ENCODE peak calls at places on chromosomes 1 and 21, in eight cellular contexts. One of them, this sample, is unnamed.

GRCh38 chr1:17110555-17110926 is 8.7 kb downstream of the PADI2 start:
- DNase-seq in NCI-H1694 treated with DMSO at 0.1 percent for 48 hours: no peak
- DNase-seq in activated CD4-positive, alpha-beta T cell treated with anti-CD3 and anti-CD28 coated beads for 48 hours: no peak
- DNase-seq in stimulated activated CD4-positive, alpha-beta T cell treated with anti-CD3 and anti-CD28 coated beads, Interleukin-1b, Interleukin-23, amount 100 ng/mL, for 1 hour: no peak
- DNase-seq in DMS153: no peak
- DNase-seq in T-cell: no peak
- DNase-seq in ELF-1: no peak
- DNase-seq in cardiac septum: no peak
- DNase-seq in this sample: no peak

GRCh38 chr1:188489336-188490112 is 1660.8 kb downstream of the PLA2G4A start:
- DNase-seq in NCI-H1694 treated with DMSO at 0.1 percent for 48 hours: no peak
- DNase-seq in ELF-1: peak
- DNase-seq in activated CD4-positive, alpha-beta T cell treated with anti-CD3 and anti-CD28 coated beads for 48 hours: no peak
- DNase-seq in cardiac septum: no peak
- DNase-seq in stimulated activated CD4-positive, alpha-beta T cell treated with anti-CD3 and anti-CD28 coated beads, Interleukin-1b, Interleukin-23, amount 100 ng/mL, for 1 hour: no peak
- DNase-seq in T-cell: no peak
- DNase-seq in DMS153: no peak
- DNase-seq in this sample: no peak

GRCh38 chr1:202656057-202656456 is 54.2 kb downstream of the SYT2 start:
- DNase-seq in NCI-H1694 treated with DMSO at 0.1 percent for 48 hours: no peak
- DNase-seq in DMS153: no peak
- DNase-seq in cardiac septum: no peak
- DNase-seq in ELF-1: peak
- DNase-seq in stimulated activated CD4-positive, alpha-beta T cell treated with anti-CD3 and anti-CD28 coated beads, Interleukin-1b, Interleukin-23, amount 100 ng/mL, for 1 hour: no peak
- DNase-seq in activated CD4-positive, alpha-beta T cell treated with anti-CD3 and anti-CD28 coated beads for 48 hours: no peak
- DNase-seq in T-cell: no peak
- DNase-seq in this sample: no peak

GRCh38 chr1:180273066-180273465 is 43.0 kb downstream of the LHX4 start:
- DNase-seq in DMS153: no peak
- DNase-seq in ELF-1: no peak
- DNase-seq in activated CD4-positive, alpha-beta T cell treated with anti-CD3 and anti-CD28 coated beads for 48 hours: no peak
- DNase-seq in cardiac septum: no peak
- DNase-seq in stimulated activated CD4-positive, alpha-beta T cell treated with anti-CD3 and anti-CD28 coated beads, Interleukin-1b, Interleukin-23, amount 100 ng/mL, for 1 hour: no peak
- DNase-seq in T-cell: no peak
- DNase-seq in NCI-H1694 treated with DMSO at 0.1 percent for 48 hours: no peak
- DNase-seq in this sample: no peak

GRCh38 chr21:33490991-33491372 is 534 bp downstream of the DNAJC28 start:
- DNase-seq in cardiac septum: no peak
- DNase-seq in DMS153: no peak
- DNase-seq in stimulated activated CD4-positive, alpha-beta T cell treated with anti-CD3 and anti-CD28 coated beads, Interleukin-1b, Interleukin-23, amount 100 ng/mL, for 1 hour: no peak
- DNase-seq in activated CD4-positive, alpha-beta T cell treated with anti-CD3 and anti-CD28 coated beads for 48 hours: no peak
- DNase-seq in T-cell: no peak
- DNase-seq in NCI-H1694 treated with DMSO at 0.1 percent for 48 hours: peak
- DNase-seq in ELF-1: no peak
- DNase-seq in this sample: no peak

GRCh38 chr1:214641214-214641895 is 38.4 kb downstream of the CENPF start:
- DNase-seq in activated CD4-positive, alpha-beta T cell treated with anti-CD3 and anti-CD28 coated beads for 48 hours: no peak
- DNase-seq in NCI-H1694 treated with DMSO at 0.1 percent for 48 hours: no peak
- DNase-seq in stimulated activated CD4-positive, alpha-beta T cell treated with anti-CD3 and anti-CD28 coated beads, Interleukin-1b, Interleukin-23, amount 100 ng/mL, for 1 hour: no peak
- DNase-seq in ELF-1: no peak
- DNase-seq in cardiac septum: no peak
- DNase-seq in T-cell: no peak
- DNase-seq in DMS153: no peak
- DNase-seq in this sample: no peak

GRCh38 chr1:151596166-151596933 is 15.5 kb upstream of the SNX27 start:
- DNase-seq in activated CD4-positive, alpha-beta T cell treated with anti-CD3 and anti-CD28 coated beads for 48 hours: no peak
- DNase-seq in cardiac septum: no peak
- DNase-seq in NCI-H1694 treated with DMSO at 0.1 percent for 48 hours: no peak
- DNase-seq in stimulated activated CD4-positive, alpha-beta T cell treated with anti-CD3 and anti-CD28 coated beads, Interleukin-1b, Interleukin-23, amount 100 ng/mL, for 1 hour: no peak
- DNase-seq in T-cell: no peak
- DNase-seq in ELF-1: peak
- DNase-seq in DMS153: no peak
- DNase-seq in this sample: no peak

GRCh38 chr1:76390451-76390850 is 315.9 kb downstream of the ST6GALNAC3 start:
- DNase-seq in DMS153: no peak
- DNase-seq in cardiac septum: no peak
- DNase-seq in T-cell: no peak
- DNase-seq in ELF-1: no peak
- DNase-seq in activated CD4-positive, alpha-beta T cell treated with anti-CD3 and anti-CD28 coated beads for 48 hours: no peak
- DNase-seq in NCI-H1694 treated with DMSO at 0.1 percent for 48 hours: no peak
- DNase-seq in stimulated activated CD4-positive, alpha-beta T cell treated with anti-CD3 and anti-CD28 coated beads, Interleukin-1b, Interleukin-23, amount 100 ng/mL, for 1 hour: no peak
- DNase-seq in this sample: no peak

GRCh38 chr1:66540434-66541032 is 6.6 kb downstream of the SGIP1 start:
- DNase-seq in DMS153: no peak
- DNase-seq in activated CD4-positive, alpha-beta T cell treated with anti-CD3 and anti-CD28 coated beads for 48 hours: no peak
- DNase-seq in ELF-1: peak
- DNase-seq in NCI-H1694 treated with DMSO at 0.1 percent for 48 hours: no peak
- DNase-seq in T-cell: no peak
- DNase-seq in cardiac septum: no peak
- DNase-seq in stimulated activated CD4-positive, alpha-beta T cell treated with anti-CD3 and anti-CD28 coated beads, Interleukin-1b, Interleukin-23, amount 100 ng/mL, for 1 hour: no peak
- DNase-seq in this sample: no peak

GRCh38 chr21:29114765-29115164 is 15.7 kb upstream of the MAP3K7CL start:
- DNase-seq in stimulated activated CD4-positive, alpha-beta T cell treated with anti-CD3 and anti-CD28 coated beads, Interleukin-1b, Interleukin-23, amount 100 ng/mL, for 1 hour: no peak
- DNase-seq in cardiac septum: no peak
- DNase-seq in DMS153: no peak
- DNase-seq in NCI-H1694 treated with DMSO at 0.1 percent for 48 hours: no peak
- DNase-seq in ELF-1: peak
- DNase-seq in T-cell: no peak
- DNase-seq in activated CD4-positive, alpha-beta T cell treated with anti-CD3 and anti-CD28 coated beads for 48 hours: no peak
- DNase-seq in this sample: peak

GRCh38 chr1:109632671-109633346 is 13.2 kb downstream of the AMPD2 start:
- DNase-seq in T-cell: no peak
- DNase-seq in cardiac septum: no peak
- DNase-seq in activated CD4-positive, alpha-beta T cell treated with anti-CD3 and anti-CD28 coated beads for 48 hours: no peak
- DNase-seq in DMS153: no peak
- DNase-seq in ELF-1: peak
- DNase-seq in stimulated activated CD4-positive, alpha-beta T cell treated with anti-CD3 and anti-CD28 coated beads, Interleukin-1b, Interleukin-23, amount 100 ng/mL, for 1 hour: no peak
- DNase-seq in NCI-H1694 treated with DMSO at 0.1 percent for 48 hours: peak
- DNase-seq in this sample: no peak

This sample was measured in AG08396.